ENCODE peak calls at places on chromosome 11, in nine cellular contexts. Z, L, K, Q, J, U, F, O and A are unnamed samples.

GRCh38 chr11:71432761-71433647 is 15.2 kb downstream of the DHCR7 start:
- DNase-seq in Q (no peak), L (no peak), K (no peak), Z (no peak), O (no peak), J (no peak), F (no peak), U (no peak), A (no peak)

GRCh38 chr11:85787809-85788805 is 22.8 kb downstream of the SYTL2 start:
- DNase-seq in F (no peak), Z (no peak), J (no peak), U (peak), K (no peak), O (no peak), Q (no peak), L (no peak), A (no peak)

GRCh38 chr11:130416906-130417305 is 11.5 kb downstream of the ADAMTS8 start:
- DNase-seq in O (no peak), L (no peak), F (no peak), K (no peak), U (no peak), J (no peak), Q (no peak), Z (no peak), A (no peak)

GRCh38 chr11:115222863-115223530 is 281.2 kb downstream of the CADM1 start:
- DNase-seq in K (peak), L (no peak), Q (no peak), J (no peak), U (no peak), Z (no peak), F (no peak), O (no peak), A (no peak)

GRCh38 chr11:57440744-57441414 is 14.0 kb upstream of the SLC43A3 start:
- DNase-seq in O (no peak), K (no peak), J (no peak), F (no peak), Q (no peak), L (no peak), U (no peak), Z (no peak), A (no peak)

GRCh38 chr11:122791411-122791810 is 46.9 kb upstream of the CRTAM start:
- DNase-seq in U (peak), L (no peak), Q (no peak), J (no peak), F (no peak), Z (no peak), K (peak), O (no peak), A (no peak)

GRCh38 chr11:46977038-46977818 is 40.7 kb downstream of the CSTPP1 start:
- DNase-seq in J (no peak), L (no peak), Q (no peak), U (no peak), F (no peak), O (no peak), K (peak), Z (peak), A (peak)

GRCh38 chr11:71519546-71519945 is 7.5 kb upstream of the KRTAP5-7 start:
- DNase-seq in Q (no peak), Z (no peak), U (no peak), F (no peak), J (no peak), L (no peak), O (no peak), K (no peak), A (no peak)

GRCh38 chr11:13261600-13262061 is 16.0 kb upstream of the BMAL1 start:
- DNase-seq in K (peak), F (peak), Q (no peak), L (peak), Z (no peak), O (no peak), U (peak), J (no peak), A (no peak)

DNA sequence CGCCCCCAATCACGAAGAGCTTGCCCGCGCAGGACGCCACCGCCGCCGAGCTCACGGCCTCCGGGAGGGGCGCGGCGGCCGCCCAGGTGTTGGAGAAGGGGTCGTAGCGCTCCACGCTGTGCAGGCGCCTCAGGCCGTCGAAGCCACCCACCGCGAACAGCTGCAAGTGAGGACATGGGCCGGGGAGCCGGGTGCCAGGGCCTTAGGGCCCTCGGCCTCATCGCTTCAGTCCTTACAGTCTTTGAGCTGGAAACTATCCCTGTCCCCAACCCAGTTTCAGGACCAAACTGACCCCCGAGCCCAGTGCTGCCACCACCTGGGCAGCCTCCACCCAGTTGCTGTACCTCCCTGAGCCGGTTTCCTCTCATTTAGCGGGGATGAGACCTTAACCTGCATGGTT is 7.6 kb downstream of the KLHL35 start:
- DNase-seq in K (no peak), J (no peak), Q (no peak), O (no peak), Z (peak), F (no peak), U (no peak), L (no peak), A (no peak)
- TF ChIP-seq CTCF in K (peak), J (peak), Q (no peak), O (no peak), Z (peak), F (peak), U (peak), L (no peak), A (peak)

GRCh38 chr11:73182824-73183321 is 35.2 kb upstream of the P2RY2 start:
- DNase-seq in F (no peak), K (no peak), U (no peak), J (no peak), Z (peak), L (no peak), O (no peak), Q (no peak), A (no peak)
- TF ChIP-seq CTCF in F (no peak), K (no peak), U (no peak), J (no peak), Z (no peak), L (no peak), O (no peak), Q (no peak), A (no peak)

GRCh38 chr11:40129276-40129675 is 1330.2 kb downstream of the LRRC4C start:
- DNase-seq in J (no peak), Z (peak), K (peak), Q (no peak), U (no peak), F (no peak), L (no peak), O (no peak), A (no peak)
- TF ChIP-seq CTCF in J (peak), Z (no peak), K (peak), Q (no peak), U (no peak), F (peak), L (no peak), O (no peak), A (peak)

GRCh38 chr11:119942021-119942420 is 195.9 kb downstream of the TRIM29 start:
- DNase-seq in Z (no peak), L (no peak), Q (no peak), K (no peak), J (no peak), F (no peak), O (no peak), U (no peak), A (no peak)
- TF ChIP-seq CTCF in Z (no peak), L (no peak), Q (no peak), K (peak), J (peak), F (no peak), O (no peak), U (no peak), A (peak)

GRCh38 chr11:61607920-61608599 is 27.2 kb upstream of the SYT7 start:
- DNase-seq in F (no peak), Q (no peak), J (no peak), Z (no peak), K (no peak), U (no peak), O (no peak), L (no peak), A (no peak)

GRCh38 chr11:61611309-61611708 is 30.4 kb upstream of the SYT7 start:
- DNase-seq in J (no peak), Z (no peak), F (no peak), Q (no peak), K (no peak), O (no peak), U (no peak), L (no peak), A (no peak)

GRCh38 chr11:61609000-61609969 is 28.4 kb upstream of the SYT7 start:
- DNase-seq in F (no peak), J (no peak), O (no peak), L (no peak), Q (no peak), K (no peak), U (no peak), Z (no peak), A (no peak)

GRCh38 chr11:61610905-61611304 is 30.0 kb upstream of the SYT7 start:
- DNase-seq in J (no peak), K (no peak), F (no peak), L (no peak), U (no peak), O (no peak), Q (no peak), Z (no peak), A (no peak)

DNA sequence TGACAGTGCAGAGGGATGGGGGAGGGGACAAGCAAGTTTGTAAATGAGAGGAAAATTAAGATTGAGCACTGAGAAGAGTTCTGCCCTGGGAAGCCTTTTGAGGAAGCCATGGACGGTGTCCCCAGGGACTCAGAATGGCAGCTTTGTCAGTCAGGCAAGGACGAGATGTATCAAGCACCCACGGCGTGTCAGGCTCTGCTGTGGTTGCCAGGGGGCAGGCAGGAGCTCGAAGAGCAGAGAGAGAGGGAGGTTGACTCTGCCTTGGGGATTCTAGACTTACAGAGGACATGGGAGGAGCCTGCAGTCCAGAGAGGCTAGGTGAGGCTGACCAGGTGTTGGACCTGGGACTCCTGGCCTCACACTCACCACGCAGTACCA is 29.1 kb upstream of the SYT7 start:
- DNase-seq in U (peak), J (no peak), Z (peak), F (no peak), O (no peak), Q (no peak), L (no peak), K (no peak), A (no peak)
- TF ChIP-seq CTCF in U (peak), J (peak), Z (peak), F (peak), O (no peak), Q (no peak), L (no peak), K (peak), A (peak)

GRCh38 chr11:32255876-32256275 is 165.0 kb downstream of the RCN1 start:
- DNase-seq in Z (no peak), K (no peak), L (no peak), J (no peak), U (no peak), Q (no peak), F (no peak), O (no peak), A (no peak)
- TF ChIP-seq CTCF in Z (no peak), K (no peak), L (no peak), J (no peak), U (no peak), Q (no peak), F (no peak), O (no peak), A (no peak)

DNA sequence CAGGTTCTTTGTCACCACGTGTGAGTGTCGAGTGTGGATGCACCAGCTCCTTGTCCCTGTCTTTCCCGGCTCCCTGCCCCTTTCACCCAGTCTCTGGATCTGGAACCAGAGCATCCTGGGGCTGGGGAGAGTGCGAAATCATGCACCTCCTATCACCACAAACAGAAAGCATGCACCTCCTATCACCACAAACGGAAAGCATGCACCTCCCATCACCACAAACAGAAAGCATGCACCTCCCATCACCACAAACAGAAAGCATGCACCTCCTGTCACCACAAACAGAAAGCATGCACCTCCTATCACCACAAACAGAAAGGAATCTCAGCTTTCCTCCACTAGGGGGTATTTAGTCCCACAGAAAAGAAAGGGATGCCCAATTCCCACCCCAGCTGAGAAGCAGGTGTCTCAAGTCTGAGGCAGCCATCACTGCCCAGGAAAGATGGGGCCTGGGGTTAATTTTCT is 5.9 kb upstream of the GLB1L3 start:
- DNase-seq in O (no peak), L (no peak), K (peak), F (no peak), Z (no peak), Q (no peak), U (no peak), J (no peak), A (no peak)
- TF ChIP-seq CTCF in O (no peak), L (no peak), K (peak), F (no peak), Z (peak), Q (no peak), U (no peak), J (peak), A (peak)

GRCh38 chr11:73372371-73372993 is 3.7 kb upstream of the RELT start:
- DNase-seq in K (peak), F (no peak), U (peak), Z (no peak), Q (no peak), J (no peak), L (no peak), O (no peak), A (no peak)
- TF ChIP-seq CTCF in K (peak), F (peak), U (peak), Z (peak), Q (no peak), J (no peak), L (no peak), O (no peak), A (no peak)